ENCODE peak calls at places on chromosomes 2 and 18, in six cellular contexts. X is IMR-90, T is AG04450, M is germinal center, V is nucleus accumbens, D is activated T-helper 1 cell treated with Interleukin-2 at 50 U/mL for 16 hours. Q is an unnamed sample.

GRCh38 chr2:79432731-79433146 is 80.1 kb upstream of the CTNNA2 start:
- DNase-seq in V (peak; percentile 44), D (no peak), T (no peak), M (no peak), X (no peak), Q (no peak)

GRCh38 chr2:109066501-109066900 is 62.5 kb upstream of the SH3RF3 start:
- DNase-seq in X (no peak), M (no peak), V (no peak), T (no peak), D (no peak), Q (no peak)

GRCh38 chr18:9838144-9838877 is 47.5 kb upstream of the TXNDC2 start:
- DNase-seq in V (no peak), D (no peak), X (no peak), M (no peak), T (no peak), Q (no peak)

GRCh38 chr2:64025741-64026140 is 6.5 kb upstream of the VPS54 start:
- DNase-seq in D (no peak), X (no peak), M (no peak), T (no peak), V (no peak), Q (no peak)

GRCh38 chr2:223797811-223798721 is 39.3 kb downstream of the AP1S3 start:
- DNase-seq in T (no peak), M (peak; percentile 55), D (no peak), X (peak; percentile 59), V (no peak), Q (no peak)

GRCh38 chr2:226426292-226426736 is 373.3 kb downstream of the IRS1 start:
- DNase-seq in T (peak; percentile 93), V (no peak), D (no peak), X (peak; percentile 99), M (no peak), Q (no peak)

GRCh38 chr18:62545098-62545497 is 22.3 kb downstream of the ZCCHC2 start:
- DNase-seq in D (no peak), M (no peak), T (no peak), X (no peak), V (no peak), Q (no peak)

GRCh38 chr2:231720292-231720691 is 12.0 kb downstream of the PTMA start:
- DNase-seq in X (no peak), D (no peak), T (no peak), M (no peak), V (no peak), Q (no peak)

GRCh38 chr2:205706769-205707375 is 24.6 kb downstream of the NRP2 start:
- DNase-seq in D (peak; percentile 13), T (peak; percentile 80), M (peak; percentile 71), V (no peak), X (peak; percentile 97), Q (no peak)

GRCh38 chr2:218259099-218259921 is 1.5 kb upstream of the GPBAR1 start:
- DNase-seq in T (no peak), D (no peak), V (no peak), M (no peak), X (peak; percentile 85), Q (no peak)

GRCh38 chr2:71852141-71852711 is 295.4 kb downstream of the CYP26B1 start:
- DNase-seq in M (no peak), D (no peak), X (no peak), T (no peak), V (no peak), Q (no peak)

GRCh38 chr18:25282282-25282681 is 69.7 kb downstream of the ZNF521 start:
- DNase-seq in X (no peak), V (no peak), M (no peak), D (no peak), T (no peak), Q (no peak)

GRCh38 chr18:48022531-48023330 is 92.3 kb upstream of the SMAD2 start:
- DNase-seq in V (no peak), X (peak; percentile 49), T (no peak), M (peak; percentile 62), D (no peak), Q (no peak)

GRCh38 chr18:24111936-24112335 is 26.9 kb upstream of the CABYR start:
- DNase-seq in T (no peak), D (no peak), M (no peak), X (no peak), V (no peak), Q (no peak)